ENCODE peak calls at places on chromosomes 3 and 15, in eight cellular contexts. One of them, this sample, is unnamed.

GRCh38 chr3:129313983-129314756 is 35.5 kb downstream of the HMCES start:
- DNase-seq in osteocyte: no peak
- DNase-seq in foreskin fibroblast: peak; percentile 42
- DNase-seq in dorsolateral prefrontal cortex: no peak
- DNase-seq in AG04450: no peak
- DNase-seq in fibroblast of lung: peak; percentile 47
- DNase-seq in cardiac muscle cell: no peak
- DNase-seq in BE2C: no peak
- DNase-seq in this sample: no peak

GRCh38 chr3:196712514-196713413 is 587 bp downstream of the PIGX start:
- DNase-seq in fibroblast of lung: peak; percentile 53
- DNase-seq in osteocyte: peak; percentile 92
- DNase-seq in cardiac muscle cell: no peak
- DNase-seq in AG04450: peak; percentile 10
- DNase-seq in dorsolateral prefrontal cortex: peak; percentile 55
- DNase-seq in BE2C: no peak
- DNase-seq in foreskin fibroblast: peak; percentile 59
- DNase-seq in this sample: peak; percentile 64

GRCh38 chr15:31871159-31871886 is 159.0 kb upstream of the CHRNA7 start:
- DNase-seq in dorsolateral prefrontal cortex: no peak
- DNase-seq in BE2C: no peak
- DNase-seq in AG04450: no peak
- DNase-seq in foreskin fibroblast: no peak
- DNase-seq in fibroblast of lung: no peak
- DNase-seq in cardiac muscle cell: no peak
- DNase-seq in osteocyte: no peak
- DNase-seq in this sample: no peak

GRCh38 chr3:112736802-112737566 is 96.0 kb upstream of the CCDC80 start:
- DNase-seq in dorsolateral prefrontal cortex: no peak
- DNase-seq in cardiac muscle cell: peak; percentile 15
- DNase-seq in fibroblast of lung: no peak
- DNase-seq in osteocyte: no peak
- DNase-seq in AG04450: no peak
- DNase-seq in BE2C: no peak
- DNase-seq in foreskin fibroblast: no peak
- DNase-seq in this sample: no peak

GRCh38 chr3:17795280-17795679 is 52.8 kb upstream of the TBC1D5 start:
- DNase-seq in cardiac muscle cell: no peak
- DNase-seq in dorsolateral prefrontal cortex: no peak
- DNase-seq in BE2C: no peak
- DNase-seq in foreskin fibroblast: no peak
- DNase-seq in AG04450: no peak
- DNase-seq in fibroblast of lung: no peak
- DNase-seq in osteocyte: no peak
- DNase-seq in this sample: no peak

GRCh38 chr3:67774676-67775075 is 120.3 kb upstream of the SUCLG2 start:
- DNase-seq in cardiac muscle cell: no peak
- DNase-seq in fibroblast of lung: no peak
- DNase-seq in AG04450: no peak
- DNase-seq in osteocyte: no peak
- DNase-seq in foreskin fibroblast: no peak
- DNase-seq in dorsolateral prefrontal cortex: no peak
- DNase-seq in BE2C: no peak
- DNase-seq in this sample: no peak

GRCh38 chr3:127042634-127043033 is 59.7 kb downstream of the PLXNA1 start:
- DNase-seq in osteocyte: no peak
- DNase-seq in BE2C: peak; percentile 5
- DNase-seq in dorsolateral prefrontal cortex: no peak
- DNase-seq in cardiac muscle cell: no peak
- DNase-seq in fibroblast of lung: no peak
- DNase-seq in foreskin fibroblast: no peak
- DNase-seq in AG04450: no peak
- DNase-seq in this sample: no peak

GRCh38 chr3:169241928-169242751 is 421.4 kb downstream of the MECOM start:
- DNase-seq in BE2C: peak; percentile 50
- DNase-seq in foreskin fibroblast: peak; percentile 15
- DNase-seq in AG04450: no peak
- DNase-seq in dorsolateral prefrontal cortex: no peak
- DNase-seq in osteocyte: no peak
- DNase-seq in fibroblast of lung: peak; percentile 53
- DNase-seq in cardiac muscle cell: peak; percentile 82
- DNase-seq in this sample: no peak

GRCh38 chr3:141436180-141436579 is 50.6 kb upstream of the RASA2 start:
- DNase-seq in fibroblast of lung: no peak
- DNase-seq in osteocyte: no peak
- DNase-seq in BE2C: no peak
- DNase-seq in foreskin fibroblast: no peak
- DNase-seq in cardiac muscle cell: peak; percentile 34
- DNase-seq in dorsolateral prefrontal cortex: no peak
- DNase-seq in AG04450: no peak
- DNase-seq in this sample: peak; percentile 67

GRCh38 chr15:37142371-37142770 is 42.0 kb upstream of the MEIS2 start:
- DNase-seq in BE2C: no peak
- DNase-seq in osteocyte: no peak
- DNase-seq in dorsolateral prefrontal cortex: no peak
- DNase-seq in AG04450: no peak
- DNase-seq in fibroblast of lung: no peak
- DNase-seq in foreskin fibroblast: no peak
- DNase-seq in cardiac muscle cell: no peak
- DNase-seq in this sample: no peak

GRCh38 chr15:98686983-98687382 is 38.6 kb downstream of the IGF1R start:
- DNase-seq in AG04450: no peak
- DNase-seq in fibroblast of lung: no peak
- DNase-seq in BE2C: no peak
- DNase-seq in dorsolateral prefrontal cortex: no peak
- DNase-seq in foreskin fibroblast: no peak
- DNase-seq in cardiac muscle cell: no peak
- DNase-seq in osteocyte: no peak
- DNase-seq in this sample: no peak

GRCh38 chr3:190281308-190282051 is 40.8 kb downstream of the CLDN1 start:
- DNase-seq in BE2C: no peak
- DNase-seq in AG04450: no peak
- DNase-seq in cardiac muscle cell: peak; percentile 10
- DNase-seq in osteocyte: no peak
- DNase-seq in dorsolateral prefrontal cortex: no peak
- DNase-seq in fibroblast of lung: peak; percentile 71
- DNase-seq in foreskin fibroblast: peak; percentile 75
- DNase-seq in this sample: peak; percentile 52

GRCh38 chr15:61657461-61657860 is 402.8 kb downstream of the VPS13C start:
- DNase-seq in osteocyte: no peak
- DNase-seq in AG04450: no peak
- DNase-seq in foreskin fibroblast: no peak
- DNase-seq in dorsolateral prefrontal cortex: no peak
- DNase-seq in cardiac muscle cell: no peak
- DNase-seq in BE2C: no peak
- DNase-seq in fibroblast of lung: no peak
- DNase-seq in this sample: no peak

GRCh38 chr3:155737844-155738460 is 6.9 kb downstream of the PLCH1 start:
- DNase-seq in dorsolateral prefrontal cortex: no peak
- DNase-seq in foreskin fibroblast: no peak
- DNase-seq in BE2C: no peak
- DNase-seq in cardiac muscle cell: peak; percentile 86
- DNase-seq in fibroblast of lung: no peak
- DNase-seq in osteocyte: no peak
- DNase-seq in AG04450: no peak
- DNase-seq in this sample: no peak

GRCh38 chr15:36422631-36423030 is 156.8 kb upstream of the CDIN1 start:
- DNase-seq in foreskin fibroblast: no peak
- DNase-seq in cardiac muscle cell: no peak
- DNase-seq in osteocyte: no peak
- DNase-seq in dorsolateral prefrontal cortex: no peak
- DNase-seq in BE2C: no peak
- DNase-seq in fibroblast of lung: peak; percentile 5
- DNase-seq in AG04450: no peak
- DNase-seq in this sample: no peak

GRCh38 chr3:32540899-32541298 is 29.8 kb downstream of the DYNC1LI1 start:
- DNase-seq in cardiac muscle cell: no peak
- DNase-seq in BE2C: no peak
- DNase-seq in foreskin fibroblast: no peak
- DNase-seq in dorsolateral prefrontal cortex: no peak
- DNase-seq in osteocyte: no peak
- DNase-seq in AG04450: no peak
- DNase-seq in fibroblast of lung: no peak
- DNase-seq in this sample: no peak

GRCh38 chr15:62977952-62978811 is 64.4 kb upstream of the TPM1 start:
- DNase-seq in foreskin fibroblast: peak; percentile 55
- DNase-seq in fibroblast of lung: no peak
- DNase-seq in cardiac muscle cell: no peak
- DNase-seq in dorsolateral prefrontal cortex: no peak
- DNase-seq in BE2C: peak; percentile 39
- DNase-seq in AG04450: no peak
- DNase-seq in osteocyte: no peak
- DNase-seq in this sample: no peak

GRCh38 chr3:152547153-152547552 is 278.4 kb downstream of the MBNL1 start:
- DNase-seq in dorsolateral prefrontal cortex: no peak
- DNase-seq in cardiac muscle cell: no peak
- DNase-seq in AG04450: no peak
- DNase-seq in foreskin fibroblast: no peak
- DNase-seq in BE2C: no peak
- DNase-seq in fibroblast of lung: no peak
- DNase-seq in osteocyte: no peak
- DNase-seq in this sample: no peak

GRCh38 chr15:90845201-90845949 is 23.0 kb upstream of the FURIN start:
- DNase-seq in foreskin fibroblast: peak; percentile 86
- DNase-seq in dorsolateral prefrontal cortex: no peak
- DNase-seq in AG04450: peak; percentile 82
- DNase-seq in osteocyte: no peak
- DNase-seq in cardiac muscle cell: no peak
- DNase-seq in BE2C: no peak
- DNase-seq in fibroblast of lung: peak; percentile 78
- DNase-seq in this sample: peak; percentile 57

GRCh38 chr3:71002298-71002697 is 581.2 kb downstream of the FOXP1 start:
- DNase-seq in dorsolateral prefrontal cortex: no peak
- DNase-seq in cardiac muscle cell: no peak
- DNase-seq in fibroblast of lung: no peak
- DNase-seq in AG04450: no peak
- DNase-seq in BE2C: no peak
- DNase-seq in foreskin fibroblast: no peak
- DNase-seq in osteocyte: no peak
- DNase-seq in this sample: no peak

GRCh38 chr15:72170691-72171090 is 26.9 kb downstream of the GRAMD2A start:
- DNase-seq in cardiac muscle cell: no peak
- DNase-seq in BE2C: no peak
- DNase-seq in fibroblast of lung: no peak
- DNase-seq in dorsolateral prefrontal cortex: no peak
- DNase-seq in osteocyte: no peak
- DNase-seq in AG04450: no peak
- DNase-seq in foreskin fibroblast: no peak
- DNase-seq in this sample: no peak

GRCh38 chr15:39404767-39405173 is 176.1 kb upstream of the THBS1 start:
- DNase-seq in cardiac muscle cell: no peak
- DNase-seq in fibroblast of lung: peak; percentile 79
- DNase-seq in osteocyte: no peak
- DNase-seq in dorsolateral prefrontal cortex: no peak
- DNase-seq in foreskin fibroblast: peak; percentile 99
- DNase-seq in BE2C: no peak
- DNase-seq in AG04450: peak; percentile 85
- DNase-seq in this sample: no peak

GRCh38 chr3:23094890-23095462 is 108.2 kb upstream of the UBE2E2 start:
- DNase-seq in BE2C: no peak
- DNase-seq in dorsolateral prefrontal cortex: no peak
- DNase-seq in cardiac muscle cell: no peak
- DNase-seq in AG04450: no peak
- DNase-seq in osteocyte: no peak
- DNase-seq in fibroblast of lung: peak; percentile 57
- DNase-seq in foreskin fibroblast: no peak
- DNase-seq in this sample: no peak

GRCh38 chr3:177122183-177122856 is 75.0 kb downstream of the TBL1XR1 start:
- DNase-seq in cardiac muscle cell: no peak
- DNase-seq in osteocyte: no peak
- DNase-seq in AG04450: no peak
- DNase-seq in foreskin fibroblast: no peak
- DNase-seq in BE2C: no peak
- DNase-seq in dorsolateral prefrontal cortex: no peak
- DNase-seq in fibroblast of lung: no peak
- DNase-seq in this sample: no peak

GRCh38 chr15:48582472-48583235 is 62.9 kb downstream of the FBN1 start:
- DNase-seq in BE2C: no peak
- DNase-seq in AG04450: peak; percentile 41
- DNase-seq in fibroblast of lung: peak; percentile 92
- DNase-seq in cardiac muscle cell: no peak
- DNase-seq in osteocyte: no peak
- DNase-seq in dorsolateral prefrontal cortex: no peak
- DNase-seq in foreskin fibroblast: peak; percentile 33
- DNase-seq in this sample: no peak

GRCh38 chr15:54812383-54812782 is 384.4 kb downstream of the RSL24D1 start:
- DNase-seq in cardiac muscle cell: no peak
- DNase-seq in fibroblast of lung: no peak
- DNase-seq in osteocyte: no peak
- DNase-seq in BE2C: no peak
- DNase-seq in AG04450: no peak
- DNase-seq in foreskin fibroblast: no peak
- DNase-seq in dorsolateral prefrontal cortex: no peak
- DNase-seq in this sample: no peak
- TF ChIP-seq CTCF in cardiac muscle cell: no peak
- TF ChIP-seq CTCF in fibroblast of lung: no peak
- TF ChIP-seq CTCF in osteocyte: no peak
- TF ChIP-seq CTCF in BE2C: no peak
- TF ChIP-seq CTCF in AG04450: no peak
- TF ChIP-seq CTCF in foreskin fibroblast: no peak
- TF ChIP-seq CTCF in dorsolateral prefrontal cortex: no peak
- TF ChIP-seq CTCF in this sample: no peak

GRCh38 chr3:42658771-42659390 is 5.4 kb downstream of the ZBTB47 start:
- DNase-seq in fibroblast of lung: no peak
- DNase-seq in foreskin fibroblast: no peak
- DNase-seq in cardiac muscle cell: no peak
- DNase-seq in AG04450: no peak
- DNase-seq in osteocyte: no peak
- DNase-seq in dorsolateral prefrontal cortex: no peak
- DNase-seq in BE2C: no peak
- DNase-seq in this sample: no peak
- TF ChIP-seq CTCF in fibroblast of lung: no peak
- TF ChIP-seq CTCF in foreskin fibroblast: no peak
- TF ChIP-seq CTCF in cardiac muscle cell: no peak
- TF ChIP-seq CTCF in AG04450: no peak
- TF ChIP-seq CTCF in osteocyte: no peak
- TF ChIP-seq CTCF in dorsolateral prefrontal cortex: no peak
- TF ChIP-seq CTCF in BE2C: no peak
- TF ChIP-seq CTCF in this sample: no peak

GRCh38 chr15:33086500-33087141 is 107.9 kb downstream of the FMN1 start:
- DNase-seq in cardiac muscle cell: peak; percentile 59
- DNase-seq in osteocyte: no peak
- DNase-seq in AG04450: no peak
- DNase-seq in dorsolateral prefrontal cortex: no peak
- DNase-seq in foreskin fibroblast: peak; percentile 64
- DNase-seq in BE2C: no peak
- DNase-seq in fibroblast of lung: peak; percentile 93
- DNase-seq in this sample: no peak
- TF ChIP-seq CTCF in cardiac muscle cell: peak; percentile 57
- TF ChIP-seq CTCF in osteocyte: peak; percentile 80
- TF ChIP-seq CTCF in AG04450: peak; percentile 70
- TF ChIP-seq CTCF in dorsolateral prefrontal cortex: peak; percentile 63
- TF ChIP-seq CTCF in foreskin fibroblast: peak; percentile 54
- TF ChIP-seq CTCF in BE2C: peak; percentile 74
- TF ChIP-seq CTCF in fibroblast of lung: peak; percentile 64
- TF ChIP-seq CTCF in this sample: no peak

GRCh38 chr15:66080791-66081475 is 172.6 kb downstream of the MEGF11 start:
- DNase-seq in cardiac muscle cell: no peak
- DNase-seq in fibroblast of lung: peak; percentile 47
- DNase-seq in dorsolateral prefrontal cortex: no peak
- DNase-seq in foreskin fibroblast: peak; percentile 51
- DNase-seq in BE2C: peak; percentile 63
- DNase-seq in AG04450: peak; percentile 30
- DNase-seq in osteocyte: peak; percentile 90
- DNase-seq in this sample: peak; percentile 83
- TF ChIP-seq CTCF in cardiac muscle cell: no peak
- TF ChIP-seq CTCF in fibroblast of lung: no peak
- TF ChIP-seq CTCF in dorsolateral prefrontal cortex: no peak
- TF ChIP-seq CTCF in foreskin fibroblast: no peak
- TF ChIP-seq CTCF in BE2C: peak; percentile 39
- TF ChIP-seq CTCF in AG04450: no peak
- TF ChIP-seq CTCF in osteocyte: no peak
- TF ChIP-seq CTCF in this sample: peak; percentile 12

This sample was measured in adrenal gland.